ENCODE peak calls at places on chromosome 1, in seven cellular contexts. One of them, this sample, is unnamed.

GRCh38 chr1:183365676-183366075 is 52.5 kb downstream of the NMNAT2 start:
- DNase-seq in neuronal stem cell: no peak
- DNase-seq in H9: no peak
- DNase-seq in mesenchymal stem cell: no peak
- DNase-seq in IMR-90: no peak
- DNase-seq in mesendoderm: no peak
- DNase-seq in H1: no peak
- DNase-seq in this sample: no peak

GRCh38 chr1:40777224-40777970 is 6.2 kb upstream of the KCNQ4 start:
- DNase-seq in neuronal stem cell: no peak
- DNase-seq in H9: no peak
- DNase-seq in mesenchymal stem cell: no peak
- DNase-seq in IMR-90: no peak
- DNase-seq in mesendoderm: no peak
- DNase-seq in H1: no peak
- DNase-seq in this sample: no peak

GRCh38 chr1:167387251-167387910 is 130.9 kb downstream of the CD247 start:
- DNase-seq in neuronal stem cell: no peak
- DNase-seq in H9: no peak
- DNase-seq in mesenchymal stem cell: no peak
- DNase-seq in IMR-90: no peak
- DNase-seq in mesendoderm: no peak
- DNase-seq in H1: no peak
- DNase-seq in this sample: no peak

GRCh38 chr1:180912211-180912800 is 391 bp upstream of the KIAA1614 start:
- DNase-seq in neuronal stem cell: peak
- DNase-seq in H9: peak
- DNase-seq in mesenchymal stem cell: peak
- DNase-seq in IMR-90: peak
- DNase-seq in mesendoderm: peak
- DNase-seq in H1: no peak
- DNase-seq in this sample: no peak

GRCh38 chr1:228148196-228148861 is 1.4 kb upstream of the GJC2 start:
- DNase-seq in neuronal stem cell: no peak
- DNase-seq in H9: peak
- DNase-seq in mesenchymal stem cell: no peak
- DNase-seq in IMR-90: no peak
- DNase-seq in mesendoderm: no peak
- DNase-seq in H1: no peak
- DNase-seq in this sample: no peak

GRCh38 chr1:89952021-89952995 is 42.6 kb upstream of the ZNF326 start:
- DNase-seq in neuronal stem cell: no peak
- DNase-seq in H9: no peak
- DNase-seq in mesenchymal stem cell: peak
- DNase-seq in IMR-90: peak
- DNase-seq in mesendoderm: peak
- DNase-seq in H1: no peak
- DNase-seq in this sample: peak

GRCh38 chr1:247435026-247435770 is 19.2 kb downstream of the NLRP3 start:
- DNase-seq in neuronal stem cell: no peak
- DNase-seq in H9: no peak
- DNase-seq in mesenchymal stem cell: no peak
- DNase-seq in IMR-90: no peak
- DNase-seq in mesendoderm: no peak
- DNase-seq in H1: no peak
- DNase-seq in this sample: no peak

GRCh38 chr1:228542376-228542775 is 55.2 kb downstream of the RNF187 start:
- DNase-seq in neuronal stem cell: no peak
- DNase-seq in H9: no peak
- DNase-seq in mesenchymal stem cell: no peak
- DNase-seq in IMR-90: no peak
- DNase-seq in mesendoderm: no peak
- DNase-seq in H1: no peak
- DNase-seq in this sample: peak

GRCh38 chr1:56123421-56123820 is 455.9 kb downstream of the PLPP3 start:
- DNase-seq in neuronal stem cell: no peak
- DNase-seq in H9: no peak
- DNase-seq in mesenchymal stem cell: no peak
- DNase-seq in IMR-90: peak
- DNase-seq in mesendoderm: no peak
- DNase-seq in H1: no peak
- DNase-seq in this sample: no peak

GRCh38 chr1:175599212-175599681 is 144.1 kb downstream of the TNR start:
- DNase-seq in neuronal stem cell: peak
- DNase-seq in H9: peak
- DNase-seq in mesenchymal stem cell: peak
- DNase-seq in IMR-90: no peak
- DNase-seq in mesendoderm: peak
- DNase-seq in H1: no peak
- DNase-seq in this sample: peak

GRCh38 chr1:45430486-45430885 is 60.5 kb downstream of the TESK2 start:
- DNase-seq in neuronal stem cell: no peak
- DNase-seq in H9: no peak
- DNase-seq in mesenchymal stem cell: no peak
- DNase-seq in IMR-90: no peak
- DNase-seq in mesendoderm: no peak
- DNase-seq in H1: no peak
- DNase-seq in this sample: no peak

GRCh38 chr1:17204546-17205440 is at the start of gene PADI1:
- DNase-seq in neuronal stem cell: no peak
- DNase-seq in H9: no peak
- DNase-seq in mesenchymal stem cell: no peak
- DNase-seq in IMR-90: no peak
- DNase-seq in mesendoderm: no peak
- DNase-seq in H1: no peak
- DNase-seq in this sample: peak

GRCh38 chr1:169890761-169891538 is 2.7 kb downstream of the SCYL3 start:
- DNase-seq in neuronal stem cell: no peak
- DNase-seq in H9: no peak
- DNase-seq in mesenchymal stem cell: peak
- DNase-seq in IMR-90: no peak
- DNase-seq in mesendoderm: peak
- DNase-seq in H1: no peak
- DNase-seq in this sample: peak

GRCh38 chr1:2385606-2386280 is 5.6 kb downstream of the MORN1 start:
- DNase-seq in neuronal stem cell: no peak
- DNase-seq in H9: no peak
- DNase-seq in mesenchymal stem cell: no peak
- DNase-seq in IMR-90: no peak
- DNase-seq in mesendoderm: no peak
- DNase-seq in H1: no peak
- DNase-seq in this sample: no peak

GRCh38 chr1:37602750-37603694 is 7.3 kb upstream of the GNL2 start:
- DNase-seq in neuronal stem cell: peak
- DNase-seq in H9: peak
- DNase-seq in mesenchymal stem cell: peak
- DNase-seq in IMR-90: peak
- DNase-seq in mesendoderm: peak
- DNase-seq in H1: no peak
- DNase-seq in this sample: peak

GRCh38 chr1:225933072-225933471 is 7.9 kb downstream of the LEFTY2 start:
- DNase-seq in neuronal stem cell: no peak
- DNase-seq in H9: no peak
- DNase-seq in mesenchymal stem cell: peak
- DNase-seq in IMR-90: peak
- DNase-seq in mesendoderm: no peak
- DNase-seq in H1: no peak
- DNase-seq in this sample: no peak

GRCh38 chr1:203524152-203524551 is 30.2 kb downstream of the OPTC start:
- DNase-seq in neuronal stem cell: no peak
- DNase-seq in H9: no peak
- DNase-seq in mesenchymal stem cell: no peak
- DNase-seq in IMR-90: no peak
- DNase-seq in mesendoderm: no peak
- DNase-seq in H1: no peak
- DNase-seq in this sample: no peak

GRCh38 chr1:87221008-87221407 is 107.7 kb upstream of the LMO4 start:
- DNase-seq in neuronal stem cell: no peak
- DNase-seq in H9: no peak
- DNase-seq in mesenchymal stem cell: no peak
- DNase-seq in IMR-90: peak
- DNase-seq in mesendoderm: peak
- DNase-seq in H1: no peak
- DNase-seq in this sample: peak

GRCh38 chr1:21278898-21279819 is 11.1 kb downstream of the ECE1 start:
- DNase-seq in neuronal stem cell: no peak
- DNase-seq in H9: no peak
- DNase-seq in mesenchymal stem cell: peak
- DNase-seq in IMR-90: peak
- DNase-seq in mesendoderm: no peak
- DNase-seq in H1: no peak
- DNase-seq in this sample: no peak

GRCh38 chr1:185144233-185144632 is 12.5 kb downstream of the TRMT1L start:
- DNase-seq in neuronal stem cell: no peak
- DNase-seq in H9: no peak
- DNase-seq in mesenchymal stem cell: no peak
- DNase-seq in IMR-90: peak
- DNase-seq in mesendoderm: no peak
- DNase-seq in H1: no peak
- DNase-seq in this sample: peak

GRCh38 chr1:3610165-3610822 is 1.0 kb downstream of the MEGF6 start:
- DNase-seq in neuronal stem cell: no peak
- DNase-seq in H9: peak
- DNase-seq in mesenchymal stem cell: no peak
- DNase-seq in IMR-90: no peak
- DNase-seq in mesendoderm: peak
- DNase-seq in H1: no peak
- DNase-seq in this sample: no peak

GRCh38 chr1:58358311-58358710 is 188.2 kb downstream of the OMA1 start:
- DNase-seq in neuronal stem cell: no peak
- DNase-seq in H9: no peak
- DNase-seq in mesenchymal stem cell: peak
- DNase-seq in IMR-90: peak
- DNase-seq in mesendoderm: peak
- DNase-seq in H1: no peak
- DNase-seq in this sample: no peak

GRCh38 chr1:243263824-243264223 is 8.0 kb downstream of the SDCCAG8 start:
- DNase-seq in neuronal stem cell: no peak
- DNase-seq in H9: no peak
- DNase-seq in mesenchymal stem cell: no peak
- DNase-seq in IMR-90: no peak
- DNase-seq in mesendoderm: no peak
- DNase-seq in H1: no peak
- DNase-seq in this sample: no peak

DNA sequence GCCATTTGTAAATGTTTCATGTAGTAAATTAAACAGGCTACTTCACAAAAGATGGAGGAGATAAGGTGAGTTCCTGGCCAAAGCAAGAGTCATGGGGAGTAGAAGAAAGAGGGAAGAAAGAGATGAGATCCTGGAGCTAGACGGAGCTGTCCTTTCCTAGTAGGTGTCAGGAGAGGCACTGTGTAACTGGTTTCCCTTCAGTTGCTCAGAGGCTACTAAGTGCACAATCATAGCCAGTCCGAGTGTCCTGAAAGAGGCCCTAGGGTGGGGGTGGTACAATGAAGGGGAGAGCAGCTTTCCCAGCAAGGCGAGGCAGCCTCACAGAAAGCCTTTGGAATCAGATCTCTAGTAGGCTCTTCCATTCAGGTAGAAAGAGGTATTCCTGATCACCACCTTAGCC is 390.9 kb downstream of the KCNH1 start:
- DNase-seq in neuronal stem cell: no peak
- DNase-seq in H9: no peak
- DNase-seq in mesenchymal stem cell: no peak
- DNase-seq in IMR-90: no peak
- DNase-seq in mesendoderm: no peak
- DNase-seq in H1: no peak
- DNase-seq in this sample: no peak
- H2BK120ac ChIP-seq in neuronal stem cell: no peak
- H2BK120ac ChIP-seq in H9: no peak
- H2BK120ac ChIP-seq in mesenchymal stem cell: no peak
- H2BK120ac ChIP-seq in IMR-90: no peak
- H2BK120ac ChIP-seq in mesendoderm: no peak
- H2BK120ac ChIP-seq in H1: no peak
- H2BK120ac ChIP-seq in this sample: no peak

DNA sequence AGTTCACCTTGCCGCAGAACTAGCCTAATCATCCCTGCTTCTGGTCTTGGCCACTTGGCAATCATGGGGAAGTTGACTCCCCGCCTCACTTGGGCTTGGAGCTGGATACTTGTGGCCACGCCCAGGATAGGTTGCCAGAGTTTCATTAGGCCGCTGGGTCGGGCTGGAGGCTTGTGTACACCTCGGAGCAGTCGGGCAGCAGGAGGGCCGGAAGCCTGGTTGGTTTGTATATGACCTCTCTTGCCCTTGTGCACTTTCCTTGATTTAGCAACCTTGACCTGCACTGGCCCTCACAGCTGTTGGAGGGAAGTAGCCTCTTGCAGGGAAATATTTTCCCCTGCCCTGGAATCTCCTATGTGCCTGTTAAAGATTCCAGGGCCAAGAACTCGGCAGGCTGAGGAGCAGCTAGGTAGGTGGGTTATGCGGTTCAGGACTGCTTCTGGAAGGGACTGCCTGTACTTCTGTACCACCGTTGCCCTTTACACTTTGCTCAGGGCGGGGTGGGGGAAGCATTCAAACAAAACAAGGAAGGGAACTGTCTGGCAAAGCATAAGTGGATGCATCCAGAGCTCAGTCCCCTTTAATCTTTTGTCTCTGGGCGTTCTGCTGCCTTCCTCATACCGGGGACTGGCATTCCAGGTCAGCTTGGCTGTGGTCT is 83.5 kb downstream of the UCK2 start:
- DNase-seq in neuronal stem cell: no peak
- DNase-seq in H9: no peak
- DNase-seq in mesenchymal stem cell: peak
- DNase-seq in IMR-90: no peak
- DNase-seq in mesendoderm: no peak
- DNase-seq in H1: no peak
- DNase-seq in this sample: no peak
- H2BK120ac ChIP-seq in neuronal stem cell: no peak
- H2BK120ac ChIP-seq in H9: no peak
- H2BK120ac ChIP-seq in mesenchymal stem cell: peak
- H2BK120ac ChIP-seq in IMR-90: peak
- H2BK120ac ChIP-seq in mesendoderm: no peak
- H2BK120ac ChIP-seq in H1: no peak
- H2BK120ac ChIP-seq in this sample: no peak

GRCh38 chr1:19287436-19288185 is 959 bp downstream of the AKR7A3 start:
- DNase-seq in neuronal stem cell: no peak
- DNase-seq in H9: no peak
- DNase-seq in mesenchymal stem cell: no peak
- DNase-seq in IMR-90: no peak
- DNase-seq in mesendoderm: no peak
- DNase-seq in H1: no peak
- DNase-seq in this sample: no peak
- H2BK120ac ChIP-seq in neuronal stem cell: no peak
- H2BK120ac ChIP-seq in H9: no peak
- H2BK120ac ChIP-seq in mesenchymal stem cell: no peak
- H2BK120ac ChIP-seq in IMR-90: no peak
- H2BK120ac ChIP-seq in mesendoderm: no peak
- H2BK120ac ChIP-seq in H1: no peak
- H2BK120ac ChIP-seq in this sample: no peak

DNA sequence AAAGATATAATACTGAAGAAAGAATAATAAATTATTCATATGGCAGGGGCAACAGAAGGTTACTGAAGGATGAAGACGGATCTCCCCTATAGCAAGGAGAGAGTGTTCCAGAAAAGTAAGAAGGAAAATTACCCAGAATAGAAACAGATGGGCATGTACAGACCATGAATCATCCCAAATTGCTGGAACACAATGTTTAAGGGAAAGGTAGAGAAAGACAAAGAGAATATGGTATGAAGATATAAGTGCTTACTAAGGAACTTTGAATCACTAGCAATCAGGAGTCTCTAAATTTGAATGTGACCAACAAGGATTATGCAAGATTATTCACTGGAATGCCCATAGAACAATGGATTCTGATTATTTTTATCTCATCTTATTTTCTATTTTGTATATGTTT is 375.4 kb downstream of the COL11A1 start:
- DNase-seq in neuronal stem cell: no peak
- DNase-seq in H9: no peak
- DNase-seq in mesenchymal stem cell: no peak
- DNase-seq in IMR-90: no peak
- DNase-seq in mesendoderm: no peak
- DNase-seq in H1: no peak
- DNase-seq in this sample: peak
- H2BK120ac ChIP-seq in neuronal stem cell: no peak
- H2BK120ac ChIP-seq in H9: no peak
- H2BK120ac ChIP-seq in mesenchymal stem cell: no peak
- H2BK120ac ChIP-seq in IMR-90: no peak
- H2BK120ac ChIP-seq in mesendoderm: no peak
- H2BK120ac ChIP-seq in H1: no peak
- H2BK120ac ChIP-seq in this sample: no peak

This sample was measured in trophoblast cell.